ENCODE peak calls at places on chromosomes 7 and 10, in nine cellular contexts. B is psoas muscle, N is uterus, R is ovary, J is aorta, V is endodermal cell, K is breast epithelium, F is SJSA1, G is stomach. E is an unnamed sample. For H3K36me3, the result is how much of the 10 kb centered on the place peaks cover.

GRCh38 chr7:92709912-92710311 is 119.7 kb upstream of the FAM133B start:
- DNase-seq in B (no peak), N (no peak), R (no peak), J (no peak), V (no peak), K (no peak), F (no peak), G (no peak), E (no peak)

GRCh38 chr7:80611779-80612178 is 26.7 kb upstream of the CD36 start:
- DNase-seq in B (peak), N (no peak), R (peak), J (no peak), V (no peak), K (peak), F (no peak), G (peak), E (no peak)

GRCh38 chr7:21338728-21339164 is 89.1 kb upstream of the SP4 start:
- DNase-seq in B (no peak), N (no peak), R (no peak), J (no peak), V (no peak), K (no peak), F (no peak), G (no peak), E (no peak)

GRCh38 chr7:132087421-132087820 is 488.8 kb downstream of the PLXNA4 start:
- DNase-seq in B (no peak), N (no peak), R (no peak), J (no peak), V (no peak), K (no peak), F (no peak), G (no peak), E (no peak)

GRCh38 chr10:29533696-29534285 is 101.0 kb downstream of the SVIL start:
- DNase-seq in B (no peak), N (no peak), R (no peak), J (no peak), V (no peak), K (no peak), F (no peak), G (no peak), E (no peak)

GRCh38 chr10:100567249-100567648 is 31.5 kb downstream of the HIF1AN start:
- DNase-seq in B (no peak), N (no peak), R (no peak), J (no peak), V (peak), K (no peak), F (no peak), G (no peak), E (no peak)

GRCh38 chr7:141045126-141045841 is 28.6 kb upstream of the TMEM178B start:
- DNase-seq in B (no peak), N (no peak), R (no peak), J (no peak), V (no peak), K (no peak), F (no peak), G (no peak), E (no peak)

GRCh38 chr10:89158446-89158845 is 48.7 kb downstream of the CH25H start:
- DNase-seq in B (no peak), N (no peak), R (no peak), J (no peak), V (no peak), K (no peak), F (no peak), G (no peak), E (no peak)

GRCh38 chr10:124648738-124649137 is 95.4 kb downstream of the FAM53B start:
- DNase-seq in B (peak), N (peak), R (peak), J (peak), V (no peak), K (no peak), F (no peak), G (peak), E (peak)

GRCh38 chr10:93071674-93072224 is 1.9 kb upstream of the CYP26A1 start:
- DNase-seq in B (peak), N (no peak), R (no peak), J (no peak), V (peak), K (no peak), F (peak), G (no peak), E (no peak)

GRCh38 chr10:100340948-100341847 is 5.8 kb upstream of the SCD start:
- DNase-seq in B (peak), N (no peak), R (no peak), J (peak), V (peak), K (no peak), F (no peak), G (no peak), E (peak)

GRCh38 chr7:23691320-23691719 is 11.3 kb downstream of the FAM221A start:
- DNase-seq in B (no peak), N (no peak), R (no peak), J (no peak), V (no peak), K (no peak), F (no peak), G (no peak), E (peak)

GRCh38 chr10:5628798-5629788 is 37.3 kb downstream of the ASB13 start:
- DNase-seq in B (no peak), N (no peak), R (no peak), J (no peak), V (no peak), K (no peak), F (no peak), G (no peak), E (no peak)

GRCh38 chr10:101529720-101530553 is 58.1 kb downstream of the POLL start:
- DNase-seq in B (no peak), N (no peak), R (no peak), J (no peak), V (no peak), K (no peak), F (no peak), G (no peak), E (no peak)

GRCh38 chr10:31059323-31059722 is 27.7 kb upstream of the ZNF438 start:
- DNase-seq in B (no peak), N (no peak), R (no peak), J (no peak), V (no peak), K (no peak), F (no peak), G (no peak), E (no peak)

GRCh38 chr7:2517678-2518077 is 1.9 kb upstream of the LFNG start:
- DNase-seq in B (no peak), N (no peak), R (no peak), J (no peak), V (peak), K (no peak), F (no peak), G (no peak), E (peak)

GRCh38 chr7:2517004-2517403 is 2.6 kb upstream of the LFNG start:
- DNase-seq in B (no peak), N (no peak), R (no peak), J (no peak), V (no peak), K (no peak), F (peak), G (no peak), E (peak)

GRCh38 chr7:2518737-2519118 is 846 bp upstream of the LFNG start:
- DNase-seq in B (no peak), N (no peak), R (no peak), J (no peak), V (peak), K (no peak), F (no peak), G (no peak), E (no peak)

GRCh38 chr7:2519119-2519930 is at the start of gene LFNG:
- DNase-seq in B (peak), N (peak), R (peak), J (peak), V (peak), K (peak), F (peak), G (peak), E (peak)

DNA sequence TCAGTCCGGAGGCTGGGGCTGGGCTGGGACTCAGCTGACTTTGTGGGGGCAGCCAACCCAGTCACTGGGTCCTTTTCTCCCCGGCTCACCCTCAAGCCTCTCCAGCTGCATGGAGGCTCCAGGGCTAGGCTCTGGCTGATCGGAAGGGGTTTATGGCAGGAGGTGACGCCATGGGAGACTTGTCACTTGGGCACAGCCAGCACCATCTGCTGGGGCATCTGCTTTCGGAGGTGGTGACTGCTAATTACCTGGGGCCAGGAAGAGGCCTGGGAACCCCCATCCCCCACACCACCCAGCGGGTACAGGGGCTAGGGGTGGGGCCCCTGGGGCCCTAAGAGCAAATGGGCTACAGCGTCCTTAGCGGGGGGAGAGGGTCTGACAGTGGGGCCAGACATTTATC is 1.5 kb upstream of the LFNG start:
- DNase-seq in B (no peak), N (no peak), R (no peak), J (no peak), V (peak), K (no peak), F (no peak), G (no peak), E (no peak)
- H3K4me3 ChIP-seq in B (no peak), N (no peak), R (no peak), J (no peak), V (no peak), K (no peak), F (no peak), G (no peak), E (no peak)

GRCh38 chr10:97356918-97357317 is 22.4 kb upstream of the FRAT2 start:
- DNase-seq in B (no peak), N (no peak), R (no peak), J (no peak), V (no peak), K (no peak), F (no peak), G (no peak), E (no peak)

GRCh38 chr10:97361050-97361901 is 26.7 kb upstream of the FRAT2 start:
- DNase-seq in B (no peak), N (no peak), R (no peak), J (no peak), V (no peak), K (no peak), F (no peak), G (no peak), E (no peak)

GRCh38 chr10:97356318-97356914 is 21.9 kb upstream of the FRAT2 start:
- DNase-seq in B (no peak), N (no peak), R (no peak), J (no peak), V (no peak), K (no peak), F (no peak), G (no peak), E (peak)

GRCh38 chr10:97358349-97358748 is 23.8 kb upstream of the FRAT2 start:
- DNase-seq in B (no peak), N (no peak), R (no peak), J (no peak), V (no peak), K (no peak), F (no peak), G (no peak), E (no peak)

GRCh38 chr10:97358781-97359180 is 24.3 kb upstream of the FRAT2 start:
- DNase-seq in B (no peak), N (no peak), R (no peak), J (no peak), V (no peak), K (no peak), F (no peak), G (no peak), E (no peak)
- H3K36me3 ChIP-seq in B (half or more), N (under half), R (under half), J (under half), V (under half), K (under half), F (half or more), G (half or more), E (under half)

DNA sequence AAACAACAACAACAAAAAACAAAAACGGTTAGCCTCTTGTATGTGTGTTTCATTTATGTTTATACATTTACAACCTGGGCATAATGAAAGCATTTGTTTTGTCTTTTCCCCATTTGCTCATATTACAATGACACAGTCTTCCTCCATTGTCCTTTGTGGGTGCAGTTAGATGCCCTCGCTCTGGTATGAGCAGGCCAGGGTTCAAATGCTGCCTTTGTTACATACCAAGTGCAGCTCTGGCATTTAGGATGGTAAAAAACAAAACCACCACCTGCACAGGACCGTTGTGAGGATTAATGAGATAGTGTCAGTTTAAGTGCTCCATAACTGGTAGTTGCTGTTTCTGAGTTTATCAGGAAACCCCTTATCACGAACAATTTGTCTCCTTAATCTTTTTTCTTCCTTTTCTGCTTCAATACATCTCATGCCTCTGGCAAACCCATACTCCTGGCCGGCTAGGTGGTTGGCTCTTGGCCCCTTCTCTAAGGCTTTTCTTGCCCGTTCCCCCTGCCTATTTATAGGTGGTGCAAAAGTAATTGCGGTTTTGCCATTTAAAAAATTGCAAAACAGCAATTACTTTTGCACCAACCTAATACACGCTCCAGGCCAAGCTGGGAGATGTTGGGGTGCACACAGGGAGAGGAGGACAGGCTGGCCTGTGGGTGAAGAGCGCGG is 18.6 kb upstream of the TMEM225B start:
- DNase-seq in B (no peak), N (no peak), R (no peak), J (no peak), V (no peak), K (no peak), F (no peak), G (no peak), E (no peak)
- H3K4me3 ChIP-seq in B (peak), N (peak), R (peak), J (peak), V (peak), K (peak), F (no peak), G (peak), E (peak)

GRCh38 chr10:128067691-128068397 is 58.4 kb downstream of the MKI67 start:
- DNase-seq in B (peak), N (no peak), R (no peak), J (peak), V (no peak), K (no peak), F (no peak), G (no peak), E (no peak)

GRCh38 chr10:128064615-128065580 is 61.3 kb downstream of the MKI67 start:
- DNase-seq in B (peak), N (peak), R (no peak), J (peak), V (no peak), K (no peak), F (no peak), G (no peak), E (peak)

GRCh38 chr10:128065881-128066534 is 60.2 kb downstream of the MKI67 start:
- DNase-seq in B (no peak), N (no peak), R (no peak), J (peak), V (no peak), K (no peak), F (no peak), G (no peak), E (no peak)

GRCh38 chr10:128068398-128069285 is 57.6 kb downstream of the MKI67 start:
- DNase-seq in B (peak), N (no peak), R (no peak), J (peak), V (no peak), K (no peak), F (no peak), G (no peak), E (no peak)

DNA sequence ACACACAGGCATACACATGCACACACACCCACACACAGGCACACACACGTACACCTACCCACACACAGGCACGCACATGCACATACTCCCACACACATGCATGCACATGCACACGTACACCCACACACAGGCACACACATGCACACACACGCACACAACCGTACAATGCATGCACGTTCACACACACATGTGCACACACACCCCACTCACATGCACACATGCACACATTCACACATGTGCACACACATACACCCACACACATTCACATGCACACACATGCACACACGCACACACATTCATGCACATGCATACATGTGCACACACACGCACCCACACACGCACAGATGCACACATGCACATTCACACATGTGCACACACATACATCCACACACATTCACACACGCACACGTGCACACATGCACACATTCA is 59.3 kb downstream of the MKI67 start:
- DNase-seq in B (no peak), N (no peak), R (no peak), J (peak), V (no peak), K (no peak), F (no peak), G (no peak), E (no peak)
- H3K36me3 ChIP-seq in B (under half), N (under half), R (under half), J (under half), V (under half), K (under half), F (under half), G (half or more), E (under half)

DNA sequence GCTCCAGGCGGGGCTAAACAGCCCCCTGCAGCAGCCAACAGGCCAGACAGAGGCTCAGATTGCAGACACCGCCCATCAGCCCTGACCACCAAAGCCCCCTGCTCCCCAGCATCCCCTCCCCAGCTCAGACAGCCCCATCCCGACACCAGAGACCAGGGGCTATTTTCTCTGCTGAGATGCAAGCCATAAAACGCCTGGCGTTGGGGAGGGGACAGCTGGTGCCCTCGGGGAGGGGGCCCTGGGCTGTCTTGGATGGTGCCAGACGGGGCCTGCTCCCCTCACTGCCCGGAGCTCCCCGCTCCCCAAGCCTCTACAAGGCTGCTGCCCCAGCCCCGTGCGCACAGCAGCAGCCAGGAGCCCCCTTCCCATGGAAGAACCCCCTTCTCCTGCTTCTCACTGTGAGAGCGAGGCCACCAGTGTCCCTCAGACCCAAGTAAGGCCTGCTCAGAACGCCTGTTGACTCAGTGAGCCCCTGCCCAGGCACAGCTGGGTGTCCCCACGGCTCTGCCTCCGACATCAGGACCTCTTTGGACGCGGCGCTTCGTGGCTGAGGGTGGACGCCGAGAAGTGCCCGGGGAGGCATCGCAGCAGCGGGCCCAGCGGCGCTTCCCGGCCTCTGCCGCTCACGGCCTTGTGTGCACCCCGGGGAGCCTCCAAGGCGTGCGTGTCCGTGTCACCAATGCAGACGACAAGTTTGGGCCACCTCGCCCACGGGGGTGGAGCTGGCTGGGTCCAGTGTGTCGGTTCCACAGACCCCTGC is 32.0 kb downstream of the GET4 start:
- DNase-seq in B (no peak), N (no peak), R (no peak), J (no peak), V (no peak), K (no peak), F (no peak), G (no peak), E (no peak)
- H3K4me3 ChIP-seq in B (peak), N (no peak), R (no peak), J (no peak), V (no peak), K (peak), F (no peak), G (peak), E (no peak)

DNA sequence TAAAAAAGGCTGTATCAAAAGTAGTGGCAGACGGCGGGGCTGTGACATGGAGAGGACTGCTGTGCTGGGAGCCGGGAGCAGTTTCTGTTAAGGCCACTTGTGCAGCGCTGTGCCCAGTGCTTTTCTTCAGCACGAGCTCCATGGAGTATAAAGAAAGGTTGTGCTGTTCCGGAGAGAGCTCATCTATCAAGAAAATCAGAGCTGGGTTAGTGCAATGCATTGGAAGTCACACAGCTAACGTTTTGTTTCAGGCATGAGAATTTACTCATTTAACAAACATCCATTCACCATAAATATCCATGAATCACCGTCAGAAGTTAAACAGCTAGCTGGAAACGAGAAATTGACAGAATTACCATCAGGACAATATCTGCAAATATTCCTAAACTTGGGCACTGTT is 61.9 kb downstream of the KIAA1549 start:
- DNase-seq in B (no peak), N (no peak), R (no peak), J (no peak), V (no peak), K (no peak), F (no peak), G (no peak), E (no peak)
- H3K36me3 ChIP-seq in B (under half), N (under half), R (under half), J (under half), V (under half), K (under half), F (under half), G (under half), E (under half)

GRCh38 chr7:74263399-74264120 is 9.4 kb upstream of the RFC2 start:
- DNase-seq in B (no peak), N (no peak), R (no peak), J (no peak), V (no peak), K (no peak), F (no peak), G (no peak), E (no peak)
- H3K4me3 ChIP-seq in B (no peak), N (no peak), R (no peak), J (no peak), V (no peak), K (no peak), F (no peak), G (no peak), E (no peak)

GRCh38 chr7:17669204-17669603 is 271.1 kb downstream of the SNX13 start:
- DNase-seq in B (no peak), N (no peak), R (no peak), J (no peak), V (no peak), K (no peak), F (no peak), G (no peak), E (no peak)
- H3K36me3 ChIP-seq in B (under half), N (under half), R (under half), J (under half), V (under half), K (under half), F (under half), G (under half), E (under half)

GRCh38 chr10:121927361-121927840 is 430 bp downstream of the ATE1 start:
- DNase-seq in B (peak), N (peak), R (no peak), J (peak), V (peak), K (no peak), F (peak), G (peak), E (peak)

GRCh38 chr10:121928528-121928884 is 675 bp upstream of the ATE1 start:
- DNase-seq in B (no peak), N (no peak), R (no peak), J (no peak), V (no peak), K (no peak), F (no peak), G (peak), E (no peak)

GRCh38 chr10:121927841-121928527 is at the start of gene ATE1:
- DNase-seq in B (peak), N (peak), R (peak), J (peak), V (peak), K (peak), F (peak), G (peak), E (peak)

GRCh38 chr10:121926157-121926556 is 1.7 kb downstream of the ATE1 start:
- DNase-seq in B (no peak), N (no peak), R (no peak), J (no peak), V (no peak), K (no peak), F (no peak), G (no peak), E (no peak)

GRCh38 chr10:121926669-121927360 is 1.0 kb downstream of the ATE1 start:
- DNase-seq in B (no peak), N (no peak), R (no peak), J (no peak), V (no peak), K (no peak), F (no peak), G (no peak), E (peak)
- H3K4me3 ChIP-seq in B (peak), N (peak), R (peak), J (peak), V (peak), K (peak), F (peak), G (peak), E (peak)